ENCODE peak calls at places on chromosome 20, in nine cellular contexts. D, U, A, W, V, F, H, T and M are unnamed samples.

GRCh38 chr20:47319517-47320252 is 36.8 kb downstream of the ZMYND8 start:
- DNase-seq in D (peak; percentile 85), U (peak; percentile 84), A (no peak), W (peak; percentile 51), V (no peak), F (no peak), H (peak; percentile 74), T (no peak), M (peak; percentile 73)

GRCh38 chr20:1663917-1664316 is 6.3 kb upstream of the SIRPG start:
- DNase-seq in D (peak; percentile 72), U (no peak), A (no peak), W (peak; percentile 28), V (no peak), F (no peak), H (peak; percentile 1), T (no peak), M (no peak)

GRCh38 chr20:3995067-3995748 is 20.1 kb downstream of the RNF24 start:
- DNase-seq in D (peak; percentile 57), U (no peak), A (no peak), W (peak; percentile 74), V (no peak), F (no peak), H (peak; percentile 44), T (no peak), M (no peak)

GRCh38 chr20:52102126-52102525 is 89.5 kb downstream of the ZFP64 start:
- DNase-seq in D (no peak), U (no peak), A (no peak), W (no peak), V (no peak), F (no peak), H (no peak), T (no peak), M (no peak)

GRCh38 chr20:13338097-13338661 is 117.1 kb downstream of the ISM1 start:
- DNase-seq in D (no peak), U (no peak), A (no peak), W (no peak), V (no peak), F (no peak), H (no peak), T (no peak), M (no peak)

GRCh38 chr20:64116016-64116415 is 8.7 kb upstream of the NPBWR2 start:
- DNase-seq in D (no peak), U (no peak), A (no peak), W (no peak), V (no peak), F (no peak), H (no peak), T (no peak), M (no peak)

GRCh38 chr20:63319164-63320040 is 26.4 kb downstream of the COL20A1 start:
- DNase-seq in D (no peak), U (no peak), A (no peak), W (no peak), V (no peak), F (no peak), H (no peak), T (no peak), M (no peak)

GRCh38 chr20:37355252-37356180 is 9.6 kb downstream of the SRC start:
- DNase-seq in D (no peak), U (no peak), A (no peak), W (no peak), V (no peak), F (no peak), H (no peak), T (no peak), M (no peak)

GRCh38 chr20:50508171-50508761 is 1.9 kb upstream of the PTPN1 start:
- DNase-seq in D (no peak), U (no peak), A (no peak), W (no peak), V (no peak), F (no peak), H (no peak), T (no peak), M (no peak)

GRCh38 chr20:47249913-47250312 is 106.6 kb downstream of the ZMYND8 start:
- DNase-seq in D (no peak), U (no peak), A (no peak), W (no peak), V (no peak), F (no peak), H (no peak), T (no peak), M (no peak)

GRCh38 chr20:48841861-48842529 is 14.2 kb upstream of the PREX1 start:
- DNase-seq in D (peak; percentile 86), U (no peak), A (no peak), W (peak; percentile 96), V (no peak), F (no peak), H (peak; percentile 82), T (no peak), M (no peak)

GRCh38 chr20:58650181-58650775 is 805 bp upstream of the STX16 start:
- DNase-seq in D (no peak), U (peak; percentile 25), A (no peak), W (peak; percentile 43), V (no peak), F (no peak), H (no peak), T (peak; percentile 54), M (peak; percentile 74)

GRCh38 chr20:43669332-43669731 is 2.4 kb downstream of the MYBL2 start:
- DNase-seq in D (peak; percentile 28), U (no peak), A (no peak), W (peak; percentile 81), V (no peak), F (no peak), H (peak; percentile 62), T (no peak), M (no peak)

GRCh38 chr20:47256665-47257236 is 99.7 kb downstream of the ZMYND8 start:
- DNase-seq in D (peak; percentile 30), U (no peak), A (no peak), W (peak; percentile 78), V (no peak), F (no peak), H (peak; percentile 81), T (no peak), M (no peak)

GRCh38 chr20:57389695-57390603 is 1.2 kb upstream of the RBM38 start:
- DNase-seq in D (no peak), U (no peak), A (no peak), W (no peak), V (no peak), F (no peak), H (no peak), T (peak; percentile 64), M (no peak)

GRCh38 chr20:24657211-24657610 is 187.8 kb downstream of the SYNDIG1 start:
- DNase-seq in D (no peak), U (peak; percentile 38), A (no peak), W (peak; percentile 5), V (no peak), F (no peak), H (peak; percentile 22), T (no peak), M (no peak)

GRCh38 chr20:37319120-37319717 is 26.7 kb upstream of the SRC start:
- DNase-seq in D (no peak), U (no peak), A (no peak), W (no peak), V (no peak), F (no peak), H (peak; percentile 66), T (no peak), M (no peak)